ENCODE peak calls at places on chromosome 20, in five cellular contexts. L, N, Y, P and D are unnamed samples.

GRCh38 chr20:38198238-38198861 is 33.3 kb upstream of the TGM2 start:
- DNase-seq in L (no peak), N (no peak), Y (no peak), P (no peak), D (no peak)

GRCh38 chr20:21801193-21801592 is 95.7 kb downstream of the PAX1 start:
- DNase-seq in L (no peak), N (no peak), Y (no peak), P (no peak), D (no peak)

GRCh38 chr20:20466341-20466879 is 98.5 kb downstream of the INSM1 start:
- DNase-seq in L (no peak), N (no peak), Y (peak), P (no peak), D (peak)

GRCh38 chr20:37565134-37565811 is 37.6 kb upstream of the BLCAP start:
- DNase-seq in L (no peak), N (no peak), Y (no peak), P (no peak), D (no peak)

GRCh38 chr20:47540443-47541354 is 39.0 kb downstream of the NCOA3 start:
- DNase-seq in L (peak), N (no peak), Y (no peak), P (peak), D (no peak)

GRCh38 chr20:25227317-25227831 is 20.5 kb upstream of the PYGB start:
- DNase-seq in L (no peak), N (no peak), Y (peak), P (peak), D (no peak)

GRCh38 chr20:51400051-51400926 is 142.2 kb downstream of the NFATC2 start:
- DNase-seq in L (no peak), N (no peak), Y (no peak), P (no peak), D (no peak)

GRCh38 chr20:59104848-59105247 is 58.8 kb upstream of the ZNF831 start:
- DNase-seq in L (no peak), N (no peak), Y (no peak), P (no peak), D (no peak)

GRCh38 chr20:37323985-37324384 is 22.0 kb upstream of the SRC start:
- DNase-seq in L (no peak), N (no peak), Y (peak), P (no peak), D (peak)

GRCh38 chr20:14282140-14282539 is 55.3 kb downstream of the FLRT3 start:
- DNase-seq in L (no peak), N (no peak), Y (no peak), P (no peak), D (no peak)

GRCh38 chr20:20255104-20255503 is 112.8 kb upstream of the INSM1 start:
- DNase-seq in L (no peak), N (no peak), Y (no peak), P (no peak), D (no peak)

GRCh38 chr20:47392015-47392720 is 35.7 kb upstream of the ZMYND8 start:
- DNase-seq in L (no peak), N (no peak), Y (peak), P (peak), D (peak)

GRCh38 chr20:829531-829930 is 4.0 kb upstream of the FAM110A start:
- DNase-seq in L (no peak), N (no peak), Y (peak), P (no peak), D (no peak)

GRCh38 chr20:54680872-54681297 is 205.5 kb downstream of the DOK5 start:
- DNase-seq in L (peak), N (no peak), Y (peak), P (peak), D (no peak)

GRCh38 chr20:18005990-18006364 is 37.2 kb downstream of the MGME1 start:
- DNase-seq in L (no peak), N (no peak), Y (no peak), P (no peak), D (no peak)

GRCh38 chr20:41031243-41031619 is 2.6 kb downstream of the TOP1 start:
- DNase-seq in L (no peak), N (no peak), Y (no peak), P (no peak), D (no peak)

GRCh38 chr20:47586648-47587306 is 85.1 kb downstream of the NCOA3 start:
- DNase-seq in L (no peak), N (no peak), Y (peak), P (peak), D (no peak)

GRCh38 chr20:41475507-41475906 is 108.9 kb upstream of the EMILIN3 start:
- DNase-seq in L (no peak), N (no peak), Y (no peak), P (no peak), D (no peak)

GRCh38 chr20:10469599-10469998 is 34.5 kb downstream of the SLX4IP start:
- DNase-seq in L (peak), N (no peak), Y (peak), P (peak), D (peak)

GRCh38 chr20:57748601-57749130 is 38.9 kb upstream of the PMEPA1 start:
- DNase-seq in L (peak), N (peak), Y (peak), P (peak), D (no peak)

GRCh38 chr20:18669241-18670019 is 81.6 kb downstream of the DTD1 start:
- DNase-seq in L (peak), N (no peak), Y (peak), P (no peak), D (no peak)

GRCh38 chr20:51100617-51101016 is 77.7 kb upstream of the KCNG1 start:
- DNase-seq in L (no peak), N (no peak), Y (no peak), P (no peak), D (no peak)

GRCh38 chr20:57082546-57082945 is 183.9 kb downstream of the BMP7 start:
- DNase-seq in L (no peak), N (no peak), Y (no peak), P (no peak), D (no peak)

GRCh38 chr20:43389839-43390626 is 67.7 kb upstream of the SRSF6 start:
- DNase-seq in L (no peak), N (no peak), Y (no peak), P (peak), D (no peak)

GRCh38 chr20:44904377-44904776 is 5.5 kb upstream of the PABPC1L start:
- DNase-seq in L (no peak), N (no peak), Y (no peak), P (no peak), D (no peak)

GRCh38 chr20:51894201-51894600 is 91.9 kb upstream of the SALL4 start:
- DNase-seq in L (no peak), N (no peak), Y (no peak), P (no peak), D (no peak)

GRCh38 chr20:54506643-54507042 is 31.2 kb downstream of the DOK5 start:
- DNase-seq in L (no peak), N (no peak), Y (no peak), P (no peak), D (no peak)

GRCh38 chr20:49717693-49718092 is 4.0 kb upstream of the B4GALT5 start:
- DNase-seq in L (peak), N (no peak), Y (no peak), P (no peak), D (no peak)

GRCh38 chr20:1160496-1160895 is 24.3 kb downstream of the TMEM74B start:
- DNase-seq in L (no peak), N (no peak), Y (no peak), P (no peak), D (no peak)

GRCh38 chr20:6588296-6588695 is 179.2 kb upstream of the BMP2 start:
- DNase-seq in L (no peak), N (no peak), Y (peak), P (no peak), D (no peak)

GRCh38 chr20:5667703-5668528 is 82.3 kb upstream of the SHLD1 start:
- DNase-seq in L (no peak), N (no peak), Y (no peak), P (no peak), D (no peak)

GRCh38 chr20:50855498-50856474 is 60.9 kb downstream of the BCAS4 start:
- DNase-seq in L (peak), N (no peak), Y (no peak), P (no peak), D (no peak)

GRCh38 chr20:1827974-1828785 is 67.0 kb upstream of the SIRPA start:
- DNase-seq in L (peak), N (no peak), Y (no peak), P (no peak), D (no peak)

GRCh38 chr20:57941121-57941522 is 231.3 kb upstream of the PMEPA1 start:
- DNase-seq in L (no peak), N (peak), Y (no peak), P (no peak), D (no peak)

GRCh38 chr20:3011752-3012151 is 31.7 kb upstream of the GNRH2 start:
- DNase-seq in L (no peak), N (no peak), Y (no peak), P (no peak), D (no peak)

GRCh38 chr20:21529863-21530262 is 16.0 kb upstream of the NKX2-2 start:
- DNase-seq in L (no peak), N (no peak), Y (no peak), P (peak), D (no peak)

GRCh38 chr20:15734054-15734453 is 839.2 kb downstream of the KIF16B start:
- DNase-seq in L (no peak), N (no peak), Y (no peak), P (no peak), D (no peak)

GRCh38 chr20:57398231-57398821 is 7.1 kb downstream of the RBM38 start:
- DNase-seq in L (no peak), N (peak), Y (no peak), P (no peak), D (no peak)

GRCh38 chr20:18686696-18687095 is 98.8 kb downstream of the DTD1 start:
- DNase-seq in L (no peak), N (no peak), Y (no peak), P (no peak), D (no peak)

GRCh38 chr20:34994509-34995131 is 39.0 kb downstream of the MYH7B start:
- DNase-seq in L (no peak), N (no peak), Y (no peak), P (no peak), D (no peak)
- TF ChIP-seq CTCF in L (no peak), N (no peak), Y (no peak), P (no peak), D (no peak)

GRCh38 chr20:52971498-52972189 is 514 bp upstream of the TSHZ2 start:
- DNase-seq in L (no peak), N (no peak), Y (no peak), P (no peak), D (no peak)
- H3K4me3 ChIP-seq in L (peak), N (peak), Y (peak), P (peak), D (no peak)

DNA sequence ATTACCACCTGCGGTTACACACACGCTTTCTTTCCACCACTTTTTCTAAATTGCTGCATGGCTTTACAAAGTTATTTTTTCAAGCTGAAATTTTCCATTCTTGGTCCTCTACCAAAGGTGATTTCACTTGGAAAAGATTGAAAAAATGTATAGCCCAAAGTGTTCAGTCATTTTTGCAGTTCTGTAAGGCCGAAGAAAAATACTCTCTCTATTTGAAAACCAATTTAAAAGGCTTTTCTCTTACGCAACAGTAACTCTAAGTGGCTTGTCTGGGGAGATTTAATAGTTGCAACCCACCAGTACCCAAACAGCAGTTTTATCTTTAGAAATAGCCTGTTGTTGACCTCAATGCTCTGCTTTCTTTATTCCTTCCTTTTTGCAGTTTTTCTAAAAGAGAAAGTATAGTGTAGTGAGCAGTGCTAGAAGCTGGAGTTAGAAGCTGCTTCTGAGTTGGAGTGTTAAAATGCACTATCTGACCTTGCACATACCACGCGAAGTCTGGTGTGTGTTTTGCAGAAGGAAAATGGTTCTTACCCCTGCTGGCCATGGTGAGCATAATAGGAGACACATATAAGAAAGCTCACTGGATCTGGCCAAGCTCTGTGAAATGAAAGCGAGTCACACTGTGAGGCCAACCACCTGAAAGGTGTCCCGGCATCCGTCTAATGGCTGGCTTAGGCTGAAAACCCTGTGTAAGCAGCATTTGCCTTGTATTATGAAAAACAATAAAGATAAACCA is 271.6 kb upstream of the PRND start:
- DNase-seq in L (peak), N (no peak), Y (peak), P (peak), D (peak)
- TF ChIP-seq CTCF in L (peak), N (no peak), Y (peak), P (peak), D (peak)

GRCh38 chr20:35490736-35491181 is 35.4 kb downstream of the CEP250 start:
- DNase-seq in L (no peak), N (no peak), Y (no peak), P (no peak), D (no peak)
- H3K4me3 ChIP-seq in L (no peak), N (no peak), Y (no peak), P (no peak), D (no peak)

GRCh38 chr20:62723351-62723750 is 14.7 kb downstream of the NTSR1 start:
- DNase-seq in L (no peak), N (no peak), Y (no peak), P (no peak), D (no peak)

GRCh38 chr20:62723768-62724420 is 15.3 kb downstream of the NTSR1 start:
- DNase-seq in L (no peak), N (no peak), Y (no peak), P (no peak), D (no peak)

GRCh38 chr20:62725596-62726268 is 17.1 kb downstream of the NTSR1 start:
- DNase-seq in L (no peak), N (no peak), Y (no peak), P (no peak), D (no peak)

GRCh38 chr20:62726276-62726675 is 17.6 kb downstream of the NTSR1 start:
- DNase-seq in L (no peak), N (no peak), Y (no peak), P (no peak), D (no peak)

DNA sequence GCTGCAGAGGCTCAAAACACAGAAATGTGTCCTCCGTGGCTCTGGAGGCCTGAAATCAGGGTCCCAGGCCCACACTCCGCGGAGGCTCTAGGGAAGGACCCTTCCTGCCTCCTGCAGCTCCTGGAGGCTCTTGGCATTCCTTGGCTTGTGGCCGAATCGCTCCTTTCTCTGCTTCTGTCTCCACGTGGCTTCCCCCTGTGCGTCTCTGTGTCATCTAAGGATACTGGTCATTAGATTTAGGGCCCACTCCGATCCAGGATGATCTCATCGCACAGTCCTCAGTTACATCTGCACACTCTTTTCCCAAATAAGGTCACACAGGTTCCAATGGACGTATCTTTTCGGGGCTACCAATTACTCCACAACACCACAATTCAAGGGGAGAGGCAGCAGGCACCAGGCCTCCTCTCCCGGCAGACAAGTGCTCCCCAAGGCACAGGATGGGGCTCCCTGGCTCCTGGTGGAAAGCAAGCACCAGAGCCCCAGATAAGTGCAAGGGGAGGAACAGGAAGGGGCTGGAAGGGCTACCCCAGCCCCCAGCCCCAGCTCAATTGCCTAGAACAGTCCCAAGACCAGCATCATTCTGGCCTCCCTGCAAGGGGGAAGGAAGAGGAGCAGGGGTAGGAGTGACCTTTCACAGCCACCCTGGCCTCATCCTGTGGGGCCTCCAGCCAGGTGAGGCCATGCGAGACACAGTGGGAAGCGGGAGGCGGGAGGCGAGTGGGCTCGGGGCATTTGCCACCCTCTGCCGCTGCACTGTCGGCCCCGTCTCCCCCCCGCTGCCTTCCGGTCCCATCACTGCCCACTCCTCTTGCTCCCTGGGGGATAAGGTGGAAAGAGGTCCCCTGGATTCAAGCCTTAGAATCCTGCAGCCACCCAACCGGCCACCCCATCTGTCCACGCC is 16.3 kb downstream of the NTSR1 start:
- DNase-seq in L (no peak), N (no peak), Y (no peak), P (no peak), D (no peak)
- TF ChIP-seq CTCF in L (no peak), N (no peak), Y (no peak), P (no peak), D (no peak)